ENCODE peak calls at places on chromosomes 5 and 9, in eight cellular contexts. D, E, A, C, Q, H, J and U are unnamed samples.

GRCh38 chr9:103789686-103790085 is 304.4 kb upstream of the SMC2 start:
- DNase-seq in D (no peak), E (no peak), A (no peak), C (no peak), Q (no peak), H (no peak), J (no peak), U (peak)

GRCh38 chr9:22052376-22052945 is 43.4 kb upstream of the CDKN2B start:
- DNase-seq in D (no peak), E (no peak), A (peak), C (no peak), Q (peak), H (no peak), J (peak), U (peak)

GRCh38 chr9:21993893-21994525 is at the start of gene CDKN2A:
- DNase-seq in D (no peak), E (peak), A (peak), C (peak), Q (peak), H (peak), J (peak), U (no peak)

GRCh38 chr9:89359018-89359417 is 40.7 kb downstream of the SECISBP2 start:
- DNase-seq in D (no peak), E (peak), A (peak), C (no peak), Q (no peak), H (peak), J (no peak), U (no peak)

GRCh38 chr5:82815871-82816270 is 261.3 kb downstream of the TMEM167A start:
- DNase-seq in D (no peak), E (no peak), A (peak), C (no peak), Q (no peak), H (no peak), J (no peak), U (peak)

GRCh38 chr5:157290981-157291711 is 25.2 kb downstream of the CYFIP2 start:
- DNase-seq in D (no peak), E (no peak), A (peak), C (no peak), Q (no peak), H (no peak), J (no peak), U (peak)

GRCh38 chr5:79511945-79512493 is 1.9 kb downstream of the HOMER1 start:
- DNase-seq in D (no peak), E (no peak), A (peak), C (no peak), Q (no peak), H (no peak), J (no peak), U (no peak)

GRCh38 chr9:84716217-84716616 is 46.7 kb downstream of the NTRK2 start:
- DNase-seq in D (no peak), E (no peak), A (no peak), C (no peak), Q (no peak), H (no peak), J (no peak), U (no peak)

GRCh38 chr9:121622842-121623203 is 28.6 kb upstream of the DAB2IP start:
- DNase-seq in D (no peak), E (no peak), A (no peak), C (no peak), Q (no peak), H (no peak), J (no peak), U (no peak)

GRCh38 chr5:88269222-88269771 is 652 bp upstream of the TMEM161B start:
- DNase-seq in D (no peak), E (peak), A (peak), C (no peak), Q (no peak), H (no peak), J (peak), U (peak)

GRCh38 chr5:57383093-57383861 is 99.3 kb downstream of the ACTBL2 start:
- DNase-seq in D (peak), E (no peak), A (peak), C (no peak), Q (no peak), H (no peak), J (peak), U (peak)

GRCh38 chr5:156991714-156992113 is 28.7 kb upstream of the TIMD4 start:
- DNase-seq in D (no peak), E (no peak), A (no peak), C (no peak), Q (no peak), H (no peak), J (no peak), U (peak)

GRCh38 chr5:133244242-133244641 is 192.4 kb downstream of the HSPA4 start:
- DNase-seq in D (no peak), E (peak), A (no peak), C (no peak), Q (peak), H (no peak), J (no peak), U (no peak)

GRCh38 chr5:67194169-67194568 is 2.4 kb downstream of the CD180 start:
- DNase-seq in D (no peak), E (no peak), A (no peak), C (no peak), Q (no peak), H (no peak), J (no peak), U (no peak)

GRCh38 chr9:122453677-122454135 is 24.0 kb downstream of the OR1J1 start:
- DNase-seq in D (no peak), E (no peak), A (no peak), C (no peak), Q (no peak), H (no peak), J (no peak), U (no peak)

GRCh38 chr5:78638973-78639669 is 9.5 kb downstream of the LHFPL2 start:
- DNase-seq in D (no peak), E (peak), A (no peak), C (no peak), Q (no peak), H (no peak), J (no peak), U (no peak)

GRCh38 chr9:81499021-81499454 is 190.3 kb downstream of the TLE1 start:
- DNase-seq in D (no peak), E (no peak), A (peak), C (no peak), Q (no peak), H (no peak), J (peak), U (peak)

GRCh38 chr5:1661311-1661710 is 137.6 kb upstream of the LPCAT1 start:
- DNase-seq in D (no peak), E (no peak), A (no peak), C (no peak), Q (no peak), H (peak), J (no peak), U (no peak)

GRCh38 chr9:92947268-92948031 is at the start of gene FGD3:
- DNase-seq in D (peak), E (peak), A (peak), C (peak), Q (peak), H (no peak), J (peak), U (no peak)

GRCh38 chr5:56147106-56147505 is 86.0 kb downstream of the ANKRD55 start:
- DNase-seq in D (no peak), E (no peak), A (no peak), C (no peak), Q (no peak), H (no peak), J (no peak), U (no peak)

GRCh38 chr5:72509401-72509800 is 2.2 kb upstream of the ZNF366 start:
- DNase-seq in D (peak), E (no peak), A (no peak), C (no peak), Q (no peak), H (no peak), J (peak), U (no peak)